ENCODE peak calls at places on chromosomes 4 and X, in nine cellular contexts. G is right cardiac atrium, U is A549, K is colonic mucosa, O is thoracic aorta, M is breast epithelium, C is PC-3, B is tibial nerve, J is cardiac muscle cell. H is an unnamed sample.

GRCh38 chrX:129748265-129748664 is 9.5 kb downstream of the XPNPEP2 start:
- DNase-seq in O (no peak), K (no peak), U (no peak), B (peak; percentile 59), G (no peak), C (no peak), M (no peak), J (peak; percentile 92), H (no peak)

GRCh38 chr4:29240641-29241040 is 1479.5 kb upstream of the PCDH7 start:
- DNase-seq in U (no peak), C (no peak), J (no peak), B (no peak), O (no peak), K (no peak), M (no peak), G (no peak), H (no peak)

GRCh38 chrX:109440475-109440874 is 41.4 kb downstream of the GUCY2F start:
- DNase-seq in U (no peak), M (no peak), C (no peak), J (peak; percentile 0), O (no peak), K (no peak), G (no peak), B (no peak), H (no peak)

GRCh38 chrX:39907964-39908616 is 189.7 kb downstream of the BCOR start:
- DNase-seq in C (peak; percentile 94), J (peak; percentile 88), G (peak; percentile 67), K (no peak), B (peak; percentile 18), U (peak; percentile 87), M (no peak), O (peak; percentile 53), H (peak; percentile 70)

GRCh38 chr4:37584087-37584486 is 102.1 kb downstream of the RELL1 start:
- DNase-seq in M (no peak), B (no peak), C (no peak), O (no peak), U (no peak), G (no peak), J (no peak), K (peak; percentile 86), H (no peak)

GRCh38 chr4:183807420-183808101 is 97.5 kb upstream of the STOX2 start:
- DNase-seq in O (no peak), J (no peak), G (peak; percentile 76), K (no peak), B (no peak), C (no peak), U (no peak), M (no peak), H (no peak)

GRCh38 chrX:12970691-12971202 is 4.2 kb upstream of the TMSB4X start:
- DNase-seq in G (no peak), O (no peak), K (no peak), U (no peak), C (peak; percentile 39), J (peak; percentile 77), M (no peak), B (peak; percentile 43), H (no peak)

GRCh38 chr4:152937535-152938236 is 1.6 kb downstream of the FHDC1 start:
- DNase-seq in B (no peak), O (no peak), C (no peak), K (peak; percentile 57), U (peak; percentile 23), J (peak; percentile 38), G (peak; percentile 78), M (no peak), H (peak; percentile 84)

GRCh38 chrX:150842198-150842553 is 56.3 kb downstream of the CD99L2 start:
- DNase-seq in M (no peak), G (no peak), K (no peak), U (no peak), O (no peak), J (no peak), B (no peak), C (no peak), H (no peak)

GRCh38 chr4:88804234-88804633 is 106.6 kb upstream of the NAP1L5 start:
- DNase-seq in C (no peak), G (no peak), M (no peak), U (no peak), K (no peak), B (no peak), J (no peak), O (no peak), H (no peak)

GRCh38 chr4:88843067-88843723 is 145.6 kb upstream of the NAP1L5 start:
- DNase-seq in M (no peak), J (no peak), K (peak; percentile 45), U (no peak), B (no peak), C (peak; percentile 78), O (no peak), G (no peak), H (no peak)

GRCh38 chrX:15310117-15310516 is 5.3 kb downstream of the ASB11 start:
- DNase-seq in K (no peak), J (peak; percentile 69), O (peak; percentile 8), B (peak; percentile 42), U (no peak), G (no peak), M (no peak), C (peak; percentile 74), H (no peak)

GRCh38 chr4:122003335-122003734 is 51.5 kb upstream of the TRPC3 start:
- DNase-seq in M (no peak), C (peak; percentile 44), O (no peak), U (peak; percentile 28), B (peak; percentile 30), G (no peak), J (peak; percentile 36), K (peak; percentile 38), H (no peak)

GRCh38 chrX:28847423-28847822 is 260.2 kb downstream of the IL1RAPL1 start:
- DNase-seq in K (no peak), B (no peak), J (peak; percentile 45), U (peak; percentile 1), C (peak; percentile 64), G (no peak), O (no peak), M (no peak), H (no peak)
- H3K4me1 ChIP-seq in K (no peaks in the 10 kb centered on the region), B (no peaks in the 10 kb centered on the region), J (peaks cover 9% of the 10 kb centered on the region), U (no peaks in the 10 kb centered on the region), C (no peaks in the 10 kb centered on the region), G (peaks cover 2% of the 10 kb centered on the region), O (no peaks in the 10 kb centered on the region), M (no peaks in the 10 kb centered on the region), H (no peaks in the 10 kb centered on the region)

GRCh38 chr4:42489095-42489494 is 91.8 kb downstream of the SHISA3 start:
- DNase-seq in G (no peak), J (no peak), O (no peak), U (no peak), C (no peak), M (no peak), B (no peak), K (no peak), H (no peak)

GRCh38 chr4:42487230-42487629 is 89.9 kb downstream of the SHISA3 start:
- DNase-seq in O (no peak), M (no peak), G (no peak), J (peak; percentile 27), K (no peak), C (peak; percentile 5), B (no peak), U (no peak), H (no peak)

GRCh38 chr4:42488554-42488953 is 91.3 kb downstream of the SHISA3 start:
- DNase-seq in O (no peak), M (no peak), C (no peak), J (no peak), G (no peak), K (no peak), U (no peak), B (no peak), H (no peak)

GRCh38 chr4:42490015-42490414 is 92.7 kb downstream of the SHISA3 start:
- DNase-seq in O (no peak), C (no peak), G (no peak), U (no peak), M (no peak), K (no peak), B (no peak), J (no peak), H (no peak)

GRCh38 chr4:42488114-42488513 is 90.8 kb downstream of the SHISA3 start:
- DNase-seq in G (no peak), M (no peak), J (no peak), O (no peak), C (no peak), K (no peak), B (no peak), U (no peak), H (no peak)
- H3K4me1 ChIP-seq in G (no peaks in the 10 kb centered on the region), M (no peaks in the 10 kb centered on the region), J (no peaks in the 10 kb centered on the region), O (no peaks in the 10 kb centered on the region), C (peaks cover 26% of the 10 kb centered on the region), K (no peaks in the 10 kb centered on the region), B (no peaks in the 10 kb centered on the region), U (no peaks in the 10 kb centered on the region), H (no peaks in the 10 kb centered on the region)

GRCh38 chr4:10113362-10114047 is 3.1 kb downstream of the WDR1 start:
- DNase-seq in O (no peak), J (no peak), C (no peak), B (no peak), G (no peak), M (no peak), U (no peak), K (no peak), H (no peak)

GRCh38 chr4:10114607-10115006 is 2.0 kb downstream of the WDR1 start:
- DNase-seq in G (no peak), M (no peak), C (no peak), O (no peak), B (no peak), U (no peak), J (no peak), K (peak; percentile 18), H (no peak)

GRCh38 chr4:10111067-10111801 is 5.4 kb downstream of the WDR1 start:
- DNase-seq in B (no peak), M (no peak), K (peak; percentile 17), C (no peak), G (no peak), O (no peak), J (no peak), U (no peak), H (no peak)

GRCh38 chr4:10114147-10114546 is 2.5 kb downstream of the WDR1 start:
- DNase-seq in U (no peak), M (no peak), B (no peak), O (no peak), G (no peak), K (no peak), C (no peak), J (no peak), H (no peak)

DNA sequence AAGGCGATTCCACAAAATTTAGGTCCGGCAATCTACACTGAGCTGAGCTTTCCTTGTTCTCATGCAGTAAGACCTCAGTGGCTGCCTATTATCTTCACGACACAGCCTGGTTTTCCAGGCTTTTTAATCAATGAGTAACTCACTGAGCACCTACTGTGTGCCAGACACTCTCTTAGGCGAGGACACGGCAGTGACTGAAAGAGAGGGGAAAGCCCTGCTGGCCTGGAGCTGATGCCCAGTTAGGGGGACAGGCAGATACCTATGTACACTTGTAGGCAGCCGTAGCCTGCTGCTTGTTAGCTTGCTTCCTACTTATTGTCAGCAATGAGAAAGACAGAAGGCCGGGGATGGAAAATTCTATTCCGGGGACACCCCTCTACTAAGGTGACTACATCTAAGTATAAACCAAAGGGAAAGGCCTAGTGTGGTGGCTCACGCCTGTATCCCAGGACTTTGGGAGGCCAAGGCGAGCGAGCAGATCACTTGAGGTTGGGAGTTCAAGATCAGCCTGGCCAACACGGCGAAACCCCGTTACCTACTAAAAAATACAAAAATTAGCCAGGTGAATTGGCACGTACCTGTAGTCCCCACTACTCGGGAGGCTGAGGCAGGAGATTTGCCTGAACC is 3.8 kb downstream of the WDR1 start:
- DNase-seq in B (no peak), G (no peak), K (no peak), J (no peak), M (no peak), O (no peak), U (no peak), C (no peak), H (no peak)
- H3K4me1 ChIP-seq in B (peaks cover 65% of the 10 kb centered on the region), G (peaks cover 34% of the 10 kb centered on the region), K (peaks cover 32% of the 10 kb centered on the region), J (peaks cover 35% of the 10 kb centered on the region), M (peaks cover 11% of the 10 kb centered on the region), O (peaks cover 83% of the 10 kb centered on the region), U (peaks cover 36% of the 10 kb centered on the region), C (peaks cover 49% of the 10 kb centered on the region), H (peaks cover 36% of the 10 kb centered on the region)

GRCh38 chr4:7051144-7051495 is 7.9 kb downstream of the TADA2B start:
- DNase-seq in U (no peak), K (no peak), B (no peak), O (no peak), C (no peak), G (no peak), J (no peak), M (no peak), H (no peak)
- H3K4me1 ChIP-seq in U (no peaks in the 10 kb centered on the region), K (no peaks in the 10 kb centered on the region), B (peaks cover 4% of the 10 kb centered on the region), O (peaks cover 31% of the 10 kb centered on the region), C (peaks cover 6% of the 10 kb centered on the region), G (peaks cover 6% of the 10 kb centered on the region), J (peaks cover 8% of the 10 kb centered on the region), M (peaks cover 4% of the 10 kb centered on the region), H (peaks cover 55% of the 10 kb centered on the region)

H was measured in left lung.